ENCODE peak calls at places on chromosomes 12 and 14, in ten cellular contexts. J is adrenal gland; O is HCT116; B is aorta; P is neuronal stem cell; V is upper lobe of right lung; N is heart right ventricle; K is Panc1; R is CD8-positive, alpha-beta memory T cell; Q is left ventricle myocardium inferior. Z is an unnamed sample.

GRCh38 chr12:50188875-50189575 is 21.9 kb upstream of the CERS5 start:
- DNase-seq in V (no peak), P (no peak), B (no peak), K (no peak), J (peak; percentile 39), R (no peak), N (no peak), Q (no peak), O (no peak), Z (no peak)

GRCh38 chr12:130952545-130952954 is 1.2 kb upstream of the ADGRD1 start:
- DNase-seq in K (no peak), Q (no peak), P (no peak), R (no peak), J (no peak), O (no peak), N (no peak), V (no peak), B (no peak), Z (no peak)

GRCh38 chr12:24905431-24905830 is 43.5 kb downstream of the BCAT1 start:
- DNase-seq in K (no peak), P (no peak), N (no peak), Q (no peak), R (no peak), O (no peak), J (no peak), B (no peak), V (no peak), Z (no peak)

GRCh38 chr14:95255487-95255886 is 64.2 kb downstream of the CLMN start:
- DNase-seq in N (peak; percentile 39), K (no peak), V (peak; percentile 88), P (peak; percentile 57), O (peak; percentile 38), Q (no peak), B (peak; percentile 56), J (no peak), R (no peak), Z (peak; percentile 24)

GRCh38 chr12:38875571-38876228 is 29.7 kb downstream of the CPNE8 start:
- DNase-seq in R (no peak), B (no peak), N (no peak), Q (no peak), K (no peak), V (no peak), P (no peak), J (no peak), O (no peak), Z (no peak)

GRCh38 chr14:22303589-22304195 is 285.3 kb downstream of the DAD1 start:
- DNase-seq in R (no peak), V (no peak), Q (no peak), O (no peak), N (no peak), B (no peak), P (no peak), J (no peak), K (no peak), Z (peak; percentile 53)

GRCh38 chr12:93819048-93819491 is 141.9 kb downstream of the CRADD start:
- DNase-seq in P (no peak), N (peak; percentile 39), R (no peak), K (no peak), O (no peak), Q (peak; percentile 55), V (no peak), B (no peak), J (peak; percentile 92), Z (peak; percentile 23)

GRCh38 chr14:91297081-91297711 is 52.7 kb upstream of the GPR68 start:
- DNase-seq in K (no peak), R (no peak), N (no peak), Q (no peak), O (no peak), P (no peak), V (no peak), B (no peak), J (no peak), Z (no peak)

GRCh38 chr14:89364316-89364715 is 52.7 kb downstream of the FOXN3 start:
- DNase-seq in N (no peak), P (no peak), O (no peak), B (no peak), J (no peak), Q (no peak), K (no peak), V (no peak), R (no peak), Z (no peak)

GRCh38 chr14:89368490-89369477 is 48.2 kb downstream of the FOXN3 start:
- DNase-seq in B (no peak), J (no peak), O (no peak), V (no peak), K (no peak), N (no peak), P (no peak), Q (no peak), R (no peak), Z (no peak)

GRCh38 chr14:89366580-89367448 is 50.2 kb downstream of the FOXN3 start:
- DNase-seq in Q (no peak), V (no peak), P (no peak), B (peak; percentile 74), O (no peak), N (no peak), K (no peak), J (no peak), R (no peak), Z (no peak)

GRCh38 chr14:89367449-89368120 is 49.4 kb downstream of the FOXN3 start:
- DNase-seq in K (no peak), N (no peak), P (no peak), Q (no peak), O (no peak), J (no peak), R (no peak), B (no peak), V (no peak), Z (no peak)

GRCh38 chr14:89365071-89365801 is 51.8 kb downstream of the FOXN3 start:
- DNase-seq in Q (no peak), P (no peak), R (peak; percentile 53), N (no peak), J (peak; percentile 43), O (no peak), K (no peak), B (no peak), V (no peak), Z (no peak)
- H3K4me1 ChIP-seq in Q (peaks cover 78% of the 10 kb centered on the region), P (no peaks in the 10 kb centered on the region), R (peaks cover 43% of the 10 kb centered on the region), N (peaks cover 22% of the 10 kb centered on the region), J (peaks cover 11% of the 10 kb centered on the region), O (no peaks in the 10 kb centered on the region), K (no peaks in the 10 kb centered on the region), B (peaks cover 2% of the 10 kb centered on the region), V (peaks cover 34% of the 10 kb centered on the region), Z (peaks cover 6% of the 10 kb centered on the region)

GRCh38 chr12:124400124-124400523 is 105.2 kb downstream of the RFLNA start:
- DNase-seq in Q (no peak), N (no peak), O (no peak), K (no peak), J (no peak), R (no peak), V (no peak), P (no peak), B (no peak), Z (no peak)

GRCh38 chr12:124399622-124400021 is 104.7 kb downstream of the RFLNA start:
- DNase-seq in J (no peak), V (no peak), K (no peak), B (peak; percentile 60), N (no peak), P (peak; percentile 36), O (no peak), R (no peak), Q (no peak), Z (no peak)

GRCh38 chr12:124403273-124403672 is 108.4 kb downstream of the RFLNA start:
- DNase-seq in O (no peak), V (no peak), J (peak; percentile 93), B (no peak), K (no peak), Q (no peak), P (no peak), R (no peak), N (peak; percentile 67), Z (no peak)

GRCh38 chr12:124402281-124403066 is 107.6 kb downstream of the RFLNA start:
- DNase-seq in R (no peak), K (no peak), B (no peak), Q (no peak), P (no peak), J (no peak), O (no peak), V (no peak), N (no peak), Z (no peak)

DNA sequence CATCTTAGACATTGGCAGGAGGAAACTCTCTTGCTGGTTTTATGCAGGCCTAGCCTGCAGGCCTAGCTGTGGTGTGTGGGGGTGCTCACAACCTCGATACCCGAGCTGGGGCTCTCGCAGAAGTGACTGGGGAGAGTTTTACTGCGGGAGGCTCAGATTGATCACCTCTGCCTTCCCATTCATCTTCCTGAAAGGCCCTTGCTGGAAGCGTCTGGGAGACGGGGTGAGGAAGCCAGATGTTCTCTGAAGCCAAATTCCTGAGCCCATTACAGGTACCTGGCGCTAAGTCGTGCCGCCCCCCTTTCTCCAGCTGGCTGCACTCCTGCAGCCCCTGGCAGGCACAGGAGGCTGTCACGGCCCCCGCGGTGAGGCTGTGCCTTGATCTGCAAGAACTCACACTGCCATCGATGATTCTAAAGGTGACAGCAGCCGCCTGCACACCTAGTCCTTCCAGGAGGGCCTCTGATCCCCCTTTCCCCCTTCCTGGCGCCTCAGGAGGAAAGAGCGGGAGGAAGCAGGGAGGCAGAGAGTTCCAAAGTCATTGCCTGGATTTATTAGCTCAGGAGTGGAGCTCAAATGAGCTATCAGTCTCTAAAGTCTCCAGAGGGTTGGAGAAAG is 106.8 kb downstream of the RFLNA start:
- DNase-seq in P (no peak), N (no peak), B (no peak), O (no peak), Q (no peak), J (no peak), R (no peak), V (no peak), K (no peak), Z (no peak)
- H3K4me1 ChIP-seq in P (peaks cover 14% of the 10 kb centered on the region), N (peaks cover 37% of the 10 kb centered on the region), B (no peaks in the 10 kb centered on the region), O (no peaks in the 10 kb centered on the region), Q (peaks cover 76% of the 10 kb centered on the region), J (peaks cover 27% of the 10 kb centered on the region), R (no peaks in the 10 kb centered on the region), V (peaks cover 32% of the 10 kb centered on the region), K (peaks cover 49% of the 10 kb centered on the region), Z (peaks cover 33% of the 10 kb centered on the region)

DNA sequence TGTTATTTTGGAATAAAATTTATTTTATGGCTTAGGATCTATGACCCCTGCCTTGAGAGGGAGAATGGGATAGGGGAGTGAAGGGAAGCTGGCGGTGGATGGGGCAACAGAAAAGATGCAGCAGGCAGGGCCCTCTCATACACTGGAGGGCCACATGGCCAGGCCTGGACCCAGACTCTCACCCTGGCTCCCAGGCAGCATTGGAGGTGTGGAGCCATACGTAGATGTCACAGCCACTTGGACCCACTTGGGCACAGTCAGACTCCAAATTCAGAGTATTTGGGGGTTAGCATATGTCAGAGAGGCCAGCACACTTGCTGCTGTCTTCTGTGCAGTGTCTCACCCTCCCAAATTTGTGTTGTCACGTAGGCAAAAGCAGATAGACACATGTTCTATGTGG is 6.5 kb downstream of the NAB2 start:
- DNase-seq in N (no peak), B (no peak), Q (no peak), V (no peak), J (peak; percentile 9), P (no peak), O (no peak), R (no peak), K (no peak), Z (no peak)
- H3K4me1 ChIP-seq in N (peaks cover 14% of the 10 kb centered on the region), B (no peaks in the 10 kb centered on the region), Q (peaks cover 50% of the 10 kb centered on the region), V (peaks cover 45% of the 10 kb centered on the region), J (peaks cover 8% of the 10 kb centered on the region), P (peaks cover 37% of the 10 kb centered on the region), O (peaks cover 43% of the 10 kb centered on the region), R (peaks cover 32% of the 10 kb centered on the region), K (peaks cover 5% of the 10 kb centered on the region), Z (peaks cover 41% of the 10 kb centered on the region)

GRCh38 chr12:11719678-11720099 is 70.2 kb downstream of the ETV6 start:
- DNase-seq in V (peak; percentile 81), K (no peak), J (peak; percentile 81), Q (peak; percentile 28), P (no peak), N (peak; percentile 31), R (no peak), B (peak; percentile 90), O (no peak), Z (peak; percentile 87)

GRCh38 chr12:11716794-11717532 is 67.5 kb downstream of the ETV6 start:
- DNase-seq in P (no peak), B (no peak), N (no peak), R (no peak), J (no peak), O (no peak), K (no peak), V (no peak), Q (no peak), Z (no peak)

GRCh38 chr12:11718105-11718504 is 68.6 kb downstream of the ETV6 start:
- DNase-seq in P (no peak), V (no peak), J (no peak), B (no peak), R (no peak), Q (no peak), K (no peak), N (no peak), O (no peak), Z (no peak)

GRCh38 chr12:11718768-11719253 is 69.3 kb downstream of the ETV6 start:
- DNase-seq in K (no peak), O (no peak), J (no peak), R (no peak), Q (no peak), V (no peak), N (no peak), P (no peak), B (no peak), Z (peak; percentile 63)

GRCh38 chr12:11717533-11717961 is 68.1 kb downstream of the ETV6 start:
- DNase-seq in K (no peak), R (no peak), Q (no peak), P (no peak), N (no peak), O (no peak), J (no peak), V (no peak), B (no peak), Z (no peak)
- H3K4me1 ChIP-seq in K (no peaks in the 10 kb centered on the region), R (no peaks in the 10 kb centered on the region), Q (peaks cover 77% of the 10 kb centered on the region), P (peaks cover 6% of the 10 kb centered on the region), N (peaks cover 5% of the 10 kb centered on the region), O (peaks cover 8% of the 10 kb centered on the region), J (peaks cover 8% of the 10 kb centered on the region), V (peaks cover 51% of the 10 kb centered on the region), B (peaks cover 10% of the 10 kb centered on the region), Z (peaks cover 60% of the 10 kb centered on the region)